ENCODE peak calls at places on chromosomes 1 and 21, in seven cellular contexts. F is ovary; U is CD8-positive, alpha-beta memory T cell; Z is adipocyte; P is foreskin fibroblast; E is heart right ventricle; D is iPS DF 6.9. M is an unnamed sample.

GRCh38 chr1:12709696-12710095 is 6.2 kb upstream of the AADACL3 start:
- DNase-seq in Z (no peak), D (no peak), P (no peak), E (no peak), U (no peak), F (no peak), M (no peak)

GRCh38 chr1:2508751-2509150 is 17.6 kb downstream of the PANK4 start:
- DNase-seq in D (no peak), U (no peak), Z (no peak), F (no peak), E (no peak), P (no peak), M (no peak)

GRCh38 chr1:170734412-170735175 is 70.7 kb downstream of the PRRX1 start:
- DNase-seq in F (no peak), Z (peak; percentile 74), D (no peak), E (no peak), P (peak; percentile 66), U (no peak), M (no peak)

GRCh38 chr21:44867999-44868700 is 5.3 kb downstream of the PTTG1IP start:
- DNase-seq in P (no peak), D (no peak), E (peak; percentile 7), U (peak; percentile 57), Z (no peak), F (no peak), M (peak; percentile 30)

GRCh38 chr1:1536938-1537546 is 3.4 kb downstream of the TMEM240 start:
- DNase-seq in U (no peak), P (no peak), E (no peak), Z (no peak), F (no peak), D (no peak), M (no peak)

GRCh38 chr1:16903054-16903453 is 7.3 kb downstream of the RNU1-2 start:
- DNase-seq in F (no peak), E (no peak), Z (peak; percentile 74), U (no peak), P (peak; percentile 86), D (no peak), M (no peak)

GRCh38 chr1:23156940-23157339 is 11.7 kb downstream of the LUZP1 start:
- DNase-seq in U (no peak), E (no peak), D (no peak), P (no peak), Z (no peak), F (no peak), M (no peak)

GRCh38 chr1:222043444-222044292 is 301.8 kb upstream of the DUSP10 start:
- DNase-seq in E (peak; percentile 25), F (no peak), P (peak; percentile 92), D (no peak), U (no peak), Z (peak; percentile 95), M (no peak)

GRCh38 chr1:204647114-204647804 is 38.3 kb downstream of the LRRN2 start:
- DNase-seq in D (peak; percentile 48), E (no peak), U (no peak), Z (peak; percentile 77), F (no peak), P (peak; percentile 82), M (peak; percentile 69)

GRCh38 chr1:56911098-56911497 is 54.7 kb downstream of the C8B start:
- DNase-seq in P (peak; percentile 79), D (no peak), U (no peak), F (no peak), Z (no peak), E (no peak), M (no peak)

GRCh38 chr1:149940427-149940826 is 3.7 kb upstream of the MTMR11 start:
- DNase-seq in F (no peak), Z (no peak), U (no peak), P (no peak), D (no peak), E (no peak), M (no peak)

DNA sequence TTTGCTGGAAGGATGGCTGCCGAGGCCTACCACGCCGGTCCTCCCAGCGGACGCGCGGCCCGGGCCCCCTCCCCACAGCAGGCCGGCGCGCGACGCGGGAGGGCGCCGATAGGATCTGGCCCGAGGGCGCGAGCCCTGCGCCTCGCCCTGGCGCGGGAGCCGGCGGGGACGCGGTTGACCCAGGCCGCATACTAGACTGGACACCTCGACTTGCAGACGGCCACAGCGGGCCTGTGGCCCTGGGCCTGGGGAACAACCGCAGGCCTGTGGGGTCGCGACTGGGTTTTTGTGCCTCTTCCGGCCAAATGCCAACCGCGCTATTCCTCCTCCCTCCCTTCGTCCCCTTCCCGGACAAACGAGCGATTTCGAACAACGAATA is 2.5 kb downstream of the NHLH2 start:
- DNase-seq in E (no peak), Z (no peak), F (no peak), U (no peak), P (peak; percentile 15), D (no peak), M (no peak)
- H3K4me3 ChIP-seq in E (peak overlapping the region; percentile 50), Z (peak overlapping the region; percentile 71), F (no peak overlapping the region), U (no peak overlapping the region), P (peak overlapping the region; percentile 15), D (peak overlapping the region; percentile 56), M (no peak overlapping the region)

DNA sequence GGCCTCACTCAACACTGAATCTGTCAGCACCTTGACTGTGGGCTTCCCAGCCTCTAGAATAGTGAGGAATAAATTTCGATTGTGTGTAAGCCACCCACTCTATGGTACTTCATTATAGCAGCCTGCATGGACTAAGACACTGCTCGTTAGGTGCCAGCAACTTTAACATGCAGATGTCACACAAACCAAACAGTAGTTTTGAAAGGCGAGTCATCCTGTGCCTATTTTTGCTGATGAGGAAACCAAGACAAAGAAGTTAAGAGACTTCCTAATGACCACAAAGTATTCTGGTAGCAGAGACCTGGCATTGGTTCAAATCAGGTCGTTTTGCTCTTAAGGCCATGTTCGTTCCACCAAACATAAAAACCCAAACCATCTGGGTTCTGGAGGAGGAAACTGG is 42.9 kb downstream of the BATF3 start:
- DNase-seq in E (no peak), Z (no peak), P (no peak), F (no peak), U (no peak), D (no peak), M (peak; percentile 68)
- H3K4me3 ChIP-seq in E (no peak overlapping the region), Z (no peak overlapping the region), P (no peak overlapping the region), F (no peak overlapping the region), U (no peak overlapping the region), D (no peak overlapping the region), M (no peak overlapping the region)

GRCh38 chr21:46096997-46097825 is 701 bp upstream of the COL6A2 start:
- DNase-seq in Z (no peak), F (peak; percentile 51), E (peak; percentile 17), D (no peak), U (no peak), P (peak; percentile 70), M (no peak)
- H3K4me3 ChIP-seq in Z (peak overlapping the region; percentile 78), F (peak overlapping the region; percentile 76), E (peak overlapping the region; percentile 73), D (peak overlapping the region; percentile 59), U (no peak overlapping the region), P (peak overlapping the region; percentile 96), M (no peak overlapping the region)

DNA sequence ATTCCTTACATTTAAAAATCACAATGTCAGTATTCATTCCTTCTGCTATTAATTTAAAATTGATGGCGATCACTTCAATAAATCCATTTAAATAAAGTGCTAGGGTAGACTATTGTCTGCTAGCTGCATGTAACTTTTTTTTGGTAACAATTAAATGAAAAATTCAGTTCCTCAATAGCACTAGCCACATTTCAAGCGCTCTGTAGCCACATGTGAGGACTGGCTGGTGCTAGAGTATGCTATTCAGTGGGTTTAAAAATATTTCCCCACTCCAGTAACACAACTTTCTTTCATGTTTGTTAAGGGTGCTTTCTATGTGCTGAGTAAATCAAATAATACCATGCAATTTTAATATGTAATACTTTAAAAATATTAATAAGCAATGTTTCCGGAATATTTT is 108.2 kb downstream of the LTN1 start:
- DNase-seq in Z (no peak), D (no peak), P (peak; percentile 24), F (no peak), U (no peak), E (no peak), M (peak; percentile 30)
- H3K4me3 ChIP-seq in Z (peak overlapping the region; percentile 82), D (peak overlapping the region; percentile 56), P (peak overlapping the region; percentile 73), F (peak overlapping the region; percentile 47), U (peak overlapping the region; percentile 87), E (peak overlapping the region; percentile 64), M (peak overlapping the region; percentile 80)

GRCh38 chr1:174167404-174167803 is 8.1 kb downstream of the RABGAP1L start:
- DNase-seq in D (no peak), F (no peak), U (no peak), P (no peak), Z (no peak), E (no peak), M (peak; percentile 64)

GRCh38 chr1:174166530-174167328 is 7.4 kb downstream of the RABGAP1L start:
- DNase-seq in U (no peak), P (no peak), E (no peak), F (no peak), D (no peak), Z (no peak), M (peak; percentile 52)

GRCh38 chr1:174169342-174169741 is 10.0 kb downstream of the RABGAP1L start:
- DNase-seq in P (no peak), U (no peak), F (no peak), E (no peak), Z (no peak), D (no peak), M (no peak)

GRCh38 chr1:174161813-174162212 is 2.5 kb downstream of the RABGAP1L start:
- DNase-seq in P (no peak), U (no peak), Z (no peak), E (no peak), F (no peak), D (no peak), M (no peak)

DNA sequence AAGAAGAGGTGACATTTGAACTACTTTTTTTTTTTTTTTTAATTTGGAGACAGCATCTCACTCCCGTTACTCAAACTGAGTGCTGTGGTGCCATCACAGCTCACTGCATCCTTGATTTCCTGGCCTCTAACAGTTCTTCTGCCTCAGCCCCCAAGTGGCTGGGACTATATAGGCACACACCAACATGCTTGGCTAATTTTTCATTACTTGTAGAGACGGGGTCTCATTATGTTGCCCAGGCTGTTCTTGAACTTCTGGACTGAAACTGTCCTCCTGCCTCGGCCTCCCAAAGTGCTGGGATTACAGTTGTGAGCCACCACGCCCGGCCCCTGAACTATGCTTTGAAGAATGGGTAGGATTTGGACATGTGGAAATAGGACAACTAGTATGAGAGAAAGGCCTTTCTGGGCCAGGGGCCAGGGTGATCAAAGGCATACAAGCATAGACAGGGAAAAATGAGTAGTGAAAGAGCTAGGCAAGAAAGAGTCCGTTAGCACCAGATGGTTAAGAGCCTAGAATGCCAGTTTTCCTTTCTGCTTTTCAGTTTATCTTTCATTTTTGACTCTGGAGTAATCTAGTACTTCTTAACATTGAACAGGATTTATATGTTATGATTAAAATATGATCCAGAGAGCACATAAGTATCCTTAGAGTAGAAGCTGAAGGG is 6.3 kb downstream of the RABGAP1L start:
- DNase-seq in E (no peak), F (peak; percentile 43), Z (peak; percentile 15), P (peak; percentile 22), U (no peak), D (no peak), M (peak; percentile 71)
- H3K4me3 ChIP-seq in E (no peak overlapping the region), F (no peak overlapping the region), Z (no peak overlapping the region), P (no peak overlapping the region), U (no peak overlapping the region), D (no peak overlapping the region), M (peak overlapping the region; percentile 51)

DNA sequence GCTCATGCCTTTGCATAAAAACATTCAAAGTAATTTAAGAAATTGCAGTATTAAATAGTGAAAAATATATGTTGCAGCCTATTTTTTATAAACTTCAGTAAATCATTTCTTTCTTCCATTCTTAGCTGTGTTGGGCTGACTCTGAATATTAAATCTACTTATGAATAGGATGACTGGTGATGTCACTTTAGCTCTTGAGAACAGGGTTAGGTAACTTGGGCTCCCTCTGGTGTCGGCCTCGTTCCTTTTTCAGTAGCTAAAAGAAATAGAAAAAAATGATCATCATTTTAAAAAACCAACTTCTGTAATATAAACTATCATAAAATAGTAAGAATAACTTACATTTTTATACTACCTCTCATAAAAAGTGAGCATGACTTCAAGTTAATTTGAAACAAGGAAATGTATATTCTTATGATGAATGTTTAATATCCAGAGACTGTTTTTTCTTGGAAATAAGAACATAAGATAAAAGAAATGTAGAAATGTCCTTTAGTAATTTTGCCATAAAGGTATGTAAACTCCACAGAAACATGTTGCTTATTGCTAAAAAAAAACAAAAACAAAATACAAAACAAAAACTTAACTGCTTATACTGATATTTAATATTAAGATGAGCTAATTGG is 26.8 kb upstream of the NCAM2 start:
- DNase-seq in U (no peak), Z (peak; percentile 75), D (peak; percentile 18), P (peak; percentile 37), F (peak; percentile 20), E (peak; percentile 21), M (peak; percentile 33)
- H3K4me3 ChIP-seq in U (no peak overlapping the region), Z (no peak overlapping the region), D (no peak overlapping the region), P (no peak overlapping the region), F (no peak overlapping the region), E (no peak overlapping the region), M (no peak overlapping the region)